ENCODE peak calls at places on chromosomes 16 and 17, in ten cellular contexts. One of them, this sample, is unnamed.

GRCh38 chr16:23145186-23145585 is 4.1 kb downstream of the USP31 start:
- DNase-seq in mesothelial cell of epicardium: no peak
- DNase-seq in renal cortical epithelial cell: peak
- DNase-seq in aorta: no peak
- DNase-seq in left cardiac atrium: no peak
- DNase-seq in spleen: no peak
- DNase-seq in activated T-helper 1 cell treated with Interleukin-2 at 50 U/mL for 16 hours: no peak
- DNase-seq in NCI-H1930: no peak
- DNase-seq in mucosa of gallbladder: no peak
- DNase-seq in T-helper 9 cell: no peak
- DNase-seq in this sample: no peak

GRCh38 chr16:78551487-78552085 is 452.1 kb downstream of the WWOX start:
- DNase-seq in mesothelial cell of epicardium: no peak
- DNase-seq in renal cortical epithelial cell: no peak
- DNase-seq in aorta: no peak
- DNase-seq in left cardiac atrium: no peak
- DNase-seq in spleen: no peak
- DNase-seq in activated T-helper 1 cell treated with Interleukin-2 at 50 U/mL for 16 hours: no peak
- DNase-seq in NCI-H1930: peak
- DNase-seq in mucosa of gallbladder: no peak
- DNase-seq in T-helper 9 cell: no peak
- DNase-seq in this sample: no peak

GRCh38 chr16:86117756-86118155 is 218.8 kb downstream of the IRF8 start:
- DNase-seq in mesothelial cell of epicardium: no peak
- DNase-seq in renal cortical epithelial cell: no peak
- DNase-seq in aorta: no peak
- DNase-seq in left cardiac atrium: no peak
- DNase-seq in spleen: no peak
- DNase-seq in activated T-helper 1 cell treated with Interleukin-2 at 50 U/mL for 16 hours: no peak
- DNase-seq in NCI-H1930: no peak
- DNase-seq in mucosa of gallbladder: no peak
- DNase-seq in T-helper 9 cell: no peak
- DNase-seq in this sample: no peak

GRCh38 chr17:68310141-68310540 is 18.8 kb downstream of the ARSG start:
- DNase-seq in mesothelial cell of epicardium: no peak
- DNase-seq in renal cortical epithelial cell: no peak
- DNase-seq in aorta: no peak
- DNase-seq in left cardiac atrium: no peak
- DNase-seq in spleen: no peak
- DNase-seq in activated T-helper 1 cell treated with Interleukin-2 at 50 U/mL for 16 hours: no peak
- DNase-seq in NCI-H1930: no peak
- DNase-seq in mucosa of gallbladder: no peak
- DNase-seq in T-helper 9 cell: no peak
- DNase-seq in this sample: no peak

GRCh38 chr16:24748242-24748641 is 18.8 kb downstream of the TNRC6A start:
- DNase-seq in mesothelial cell of epicardium: no peak
- DNase-seq in renal cortical epithelial cell: peak
- DNase-seq in aorta: peak
- DNase-seq in left cardiac atrium: peak
- DNase-seq in spleen: no peak
- DNase-seq in activated T-helper 1 cell treated with Interleukin-2 at 50 U/mL for 16 hours: no peak
- DNase-seq in NCI-H1930: no peak
- DNase-seq in mucosa of gallbladder: peak
- DNase-seq in T-helper 9 cell: no peak
- DNase-seq in this sample: no peak

GRCh38 chr16:962366-962765 is 8.4 kb downstream of the LMF1 start:
- DNase-seq in mesothelial cell of epicardium: no peak
- DNase-seq in renal cortical epithelial cell: no peak
- DNase-seq in aorta: no peak
- DNase-seq in left cardiac atrium: no peak
- DNase-seq in spleen: peak
- DNase-seq in activated T-helper 1 cell treated with Interleukin-2 at 50 U/mL for 16 hours: no peak
- DNase-seq in NCI-H1930: no peak
- DNase-seq in mucosa of gallbladder: no peak
- DNase-seq in T-helper 9 cell: no peak
- DNase-seq in this sample: no peak

GRCh38 chr17:43891851-43892671 is 15.3 kb downstream of the MPP2 start:
- DNase-seq in mesothelial cell of epicardium: no peak
- DNase-seq in renal cortical epithelial cell: no peak
- DNase-seq in aorta: no peak
- DNase-seq in left cardiac atrium: no peak
- DNase-seq in spleen: no peak
- DNase-seq in activated T-helper 1 cell treated with Interleukin-2 at 50 U/mL for 16 hours: no peak
- DNase-seq in NCI-H1930: no peak
- DNase-seq in mucosa of gallbladder: no peak
- DNase-seq in T-helper 9 cell: no peak
- DNase-seq in this sample: no peak

GRCh38 chr17:79053251-79053925 is 21.2 kb upstream of the ENGASE start:
- DNase-seq in mesothelial cell of epicardium: no peak
- DNase-seq in renal cortical epithelial cell: no peak
- DNase-seq in aorta: peak
- DNase-seq in left cardiac atrium: no peak
- DNase-seq in spleen: peak
- DNase-seq in activated T-helper 1 cell treated with Interleukin-2 at 50 U/mL for 16 hours: no peak
- DNase-seq in NCI-H1930: no peak
- DNase-seq in mucosa of gallbladder: no peak
- DNase-seq in T-helper 9 cell: no peak
- DNase-seq in this sample: no peak

GRCh38 chr16:83717814-83718213 is 90.0 kb upstream of the HSBP1 start:
- DNase-seq in mesothelial cell of epicardium: no peak
- DNase-seq in renal cortical epithelial cell: peak
- DNase-seq in aorta: no peak
- DNase-seq in left cardiac atrium: no peak
- DNase-seq in spleen: no peak
- DNase-seq in activated T-helper 1 cell treated with Interleukin-2 at 50 U/mL for 16 hours: no peak
- DNase-seq in NCI-H1930: no peak
- DNase-seq in mucosa of gallbladder: no peak
- DNase-seq in T-helper 9 cell: no peak
- DNase-seq in this sample: no peak

GRCh38 chr17:61389670-61390478 is 9.8 kb upstream of the TBX2 start:
- DNase-seq in mesothelial cell of epicardium: peak
- DNase-seq in renal cortical epithelial cell: no peak
- DNase-seq in aorta: peak
- DNase-seq in left cardiac atrium: peak
- DNase-seq in spleen: peak
- DNase-seq in activated T-helper 1 cell treated with Interleukin-2 at 50 U/mL for 16 hours: no peak
- DNase-seq in NCI-H1930: peak
- DNase-seq in mucosa of gallbladder: no peak
- DNase-seq in T-helper 9 cell: peak
- DNase-seq in this sample: peak

GRCh38 chr17:58660621-58661020 is 31.2 kb downstream of the TEX14 start:
- DNase-seq in mesothelial cell of epicardium: no peak
- DNase-seq in renal cortical epithelial cell: no peak
- DNase-seq in aorta: no peak
- DNase-seq in left cardiac atrium: no peak
- DNase-seq in spleen: no peak
- DNase-seq in activated T-helper 1 cell treated with Interleukin-2 at 50 U/mL for 16 hours: no peak
- DNase-seq in NCI-H1930: no peak
- DNase-seq in mucosa of gallbladder: no peak
- DNase-seq in T-helper 9 cell: no peak
- DNase-seq in this sample: no peak

GRCh38 chr16:9900576-9900975 is 281.7 kb downstream of the GRIN2A start:
- DNase-seq in mesothelial cell of epicardium: no peak
- DNase-seq in renal cortical epithelial cell: no peak
- DNase-seq in aorta: no peak
- DNase-seq in left cardiac atrium: no peak
- DNase-seq in spleen: no peak
- DNase-seq in activated T-helper 1 cell treated with Interleukin-2 at 50 U/mL for 16 hours: no peak
- DNase-seq in NCI-H1930: no peak
- DNase-seq in mucosa of gallbladder: no peak
- DNase-seq in T-helper 9 cell: no peak
- DNase-seq in this sample: no peak

GRCh38 chr17:81720267-81721071 is 8.4 kb downstream of the SLC25A10 start:
- DNase-seq in mesothelial cell of epicardium: no peak
- DNase-seq in renal cortical epithelial cell: no peak
- DNase-seq in aorta: no peak
- DNase-seq in left cardiac atrium: no peak
- DNase-seq in spleen: no peak
- DNase-seq in activated T-helper 1 cell treated with Interleukin-2 at 50 U/mL for 16 hours: no peak
- DNase-seq in NCI-H1930: no peak
- DNase-seq in mucosa of gallbladder: no peak
- DNase-seq in T-helper 9 cell: no peak
- DNase-seq in this sample: no peak

This sample was measured in endothelial cell.